ENCODE peak calls at places on chromosomes 2 and 18, in seven cellular contexts. B is C1 segment of cervical spinal cord; W is KBM-7; L is activated effector memory CD4-positive, alpha-beta T cell treated with anti-CD3 and anti-CD28 coated beads, Interleukin-2, amount 50 U/mL, for 16 hours; D is KG1; Y is left cardiac atrium; Z is stimulated activated naive CD8-positive, alpha-beta T cell treated with anti-CD3 and anti-CD28 coated beads, Interleukin-15, Interleukin-2, amounts not matched to agents 100 U/mL and 50 U/mL, for 24 hours. E is an unnamed sample.

GRCh38 chr2:205858781-205859478 is 176.6 kb downstream of the NRP2 start:
- DNase-seq in B (no peak), W (no peak), L (no peak), D (no peak), Y (peak), Z (no peak), E (no peak)

GRCh38 chr2:190655113-190655512 is 6.2 kb downstream of the NAB1 start:
- DNase-seq in B (no peak), W (no peak), L (no peak), D (no peak), Y (no peak), Z (no peak), E (no peak)

GRCh38 chr2:201448701-201449100 is 2.6 kb downstream of the TRAK2 start:
- DNase-seq in B (no peak), W (no peak), L (peak), D (no peak), Y (no peak), Z (no peak), E (no peak)

GRCh38 chr2:10234409-10235094 is 68.2 kb upstream of the HPCAL1 start:
- DNase-seq in B (no peak), W (no peak), L (no peak), D (no peak), Y (no peak), Z (no peak), E (no peak)

GRCh38 chr18:13110559-13110958 is 108.0 kb upstream of the LDLRAD4 start:
- DNase-seq in B (no peak), W (no peak), L (no peak), D (no peak), Y (no peak), Z (no peak), E (no peak)

GRCh38 chr2:187529977-187530721 is 24.1 kb downstream of the TFPI start:
- DNase-seq in B (no peak), W (no peak), L (no peak), D (no peak), Y (no peak), Z (no peak), E (no peak)

GRCh38 chr2:233252227-233252626 is 754 bp downstream of the ATG16L1 start:
- DNase-seq in B (no peak), W (peak), L (no peak), D (no peak), Y (no peak), Z (no peak), E (no peak)

GRCh38 chr18:75455249-75456183 is 28.0 kb upstream of the SMIM21 start:
- DNase-seq in B (no peak), W (no peak), L (no peak), D (no peak), Y (peak), Z (peak), E (no peak)

GRCh38 chr18:24322594-24323136 is 75.0 kb downstream of the OSBPL1A start:
- DNase-seq in B (no peak), W (no peak), L (no peak), D (no peak), Y (no peak), Z (no peak), E (no peak)

GRCh38 chr18:48711651-48712486 is 173.0 kb downstream of the CTIF start:
- DNase-seq in B (no peak), W (peak), L (no peak), D (no peak), Y (peak), Z (peak), E (no peak)

GRCh38 chr2:1581965-1582625 is 162.2 kb downstream of the PXDN start:
- DNase-seq in B (no peak), W (no peak), L (no peak), D (no peak), Y (peak), Z (no peak), E (no peak)

GRCh38 chr2:188675391-188676011 is 298.7 kb upstream of the COL3A1 start:
- DNase-seq in B (no peak), W (no peak), L (no peak), D (no peak), Y (no peak), Z (no peak), E (no peak)

GRCh38 chr2:40240067-40240466 is 211.8 kb downstream of the SLC8A1 start:
- DNase-seq in B (no peak), W (no peak), L (no peak), D (no peak), Y (peak), Z (no peak), E (no peak)

GRCh38 chr2:84022810-84023431 is 436.2 kb downstream of the SUCLG1 start:
- DNase-seq in B (no peak), W (peak), L (no peak), D (no peak), Y (no peak), Z (peak), E (no peak)

GRCh38 chr2:157857881-157858280 is 18.2 kb downstream of the ACVR1 start:
- DNase-seq in B (no peak), W (no peak), L (no peak), D (no peak), Y (no peak), Z (no peak), E (no peak)

GRCh38 chr18:7789853-7790552 is 222.9 kb downstream of the PTPRM start:
- DNase-seq in B (no peak), W (peak), L (no peak), D (no peak), Y (no peak), Z (no peak), E (no peak)

GRCh38 chr18:45456076-45457066 is 158.9 kb upstream of the SLC14A2 start:
- DNase-seq in B (no peak), W (no peak), L (no peak), D (no peak), Y (no peak), Z (no peak), E (no peak)

GRCh38 chr2:60516383-60516811 is 37.1 kb downstream of the BCL11A start:
- DNase-seq in B (no peak), W (no peak), L (no peak), D (no peak), Y (no peak), Z (no peak), E (no peak)

GRCh38 chr18:3097082-3097481 is 84.1 kb upstream of the LPIN2 start:
- DNase-seq in B (no peak), W (no peak), L (no peak), D (no peak), Y (no peak), Z (no peak), E (no peak)

E was measured in amygdala.